ENCODE peak calls at places on chromosomes 13 and 19, in six cellular contexts. One of them, this sample, is unnamed. For H3K4me1, the result is how much of the 10 kb centered on the place peaks cover.

GRCh38 chr13:112733112-112733511 is 43.3 kb downstream of the ATP11A start:
- DNase-seq in NT2/D1: peak
- DNase-seq in neural progenitor cell: peak
- DNase-seq in right lobe of liver: peak
- DNase-seq in psoas muscle: no peak
- DNase-seq in mammary epithelial cell: no peak
- DNase-seq in this sample: no peak

GRCh38 chr13:32323912-32324311 is 8.6 kb downstream of the BRCA2 start:
- DNase-seq in NT2/D1: no peak
- DNase-seq in neural progenitor cell: no peak
- DNase-seq in right lobe of liver: no peak
- DNase-seq in psoas muscle: no peak
- DNase-seq in mammary epithelial cell: peak
- DNase-seq in this sample: peak

GRCh38 chr19:3514930-3515329 is 8.8 kb downstream of the FZR1 start:
- DNase-seq in NT2/D1: no peak
- DNase-seq in neural progenitor cell: no peak
- DNase-seq in right lobe of liver: no peak
- DNase-seq in psoas muscle: no peak
- DNase-seq in mammary epithelial cell: no peak
- DNase-seq in this sample: no peak

GRCh38 chr19:33562636-33563035 is 41.0 kb upstream of the PEPD start:
- DNase-seq in NT2/D1: no peak
- DNase-seq in neural progenitor cell: peak
- DNase-seq in right lobe of liver: no peak
- DNase-seq in psoas muscle: no peak
- DNase-seq in mammary epithelial cell: no peak
- DNase-seq in this sample: no peak

GRCh38 chr19:56525214-56525860 is 13.4 kb upstream of the ZFP28 start:
- DNase-seq in NT2/D1: no peak
- DNase-seq in neural progenitor cell: no peak
- DNase-seq in right lobe of liver: no peak
- DNase-seq in psoas muscle: no peak
- DNase-seq in mammary epithelial cell: no peak
- DNase-seq in this sample: no peak

GRCh38 chr13:112067121-112067741 is at the start of gene SOX1:
- DNase-seq in NT2/D1: no peak
- DNase-seq in neural progenitor cell: peak
- DNase-seq in right lobe of liver: no peak
- DNase-seq in psoas muscle: no peak
- DNase-seq in mammary epithelial cell: no peak
- DNase-seq in this sample: no peak

GRCh38 chr19:2547033-2547680 is 71.2 kb downstream of the GADD45B start:
- DNase-seq in NT2/D1: no peak
- DNase-seq in neural progenitor cell: no peak
- DNase-seq in right lobe of liver: no peak
- DNase-seq in psoas muscle: no peak
- DNase-seq in mammary epithelial cell: no peak
- DNase-seq in this sample: no peak

GRCh38 chr13:94678845-94679244 is 33.5 kb downstream of the SOX21 start:
- DNase-seq in NT2/D1: no peak
- DNase-seq in neural progenitor cell: no peak
- DNase-seq in right lobe of liver: no peak
- DNase-seq in psoas muscle: no peak
- DNase-seq in mammary epithelial cell: no peak
- DNase-seq in this sample: no peak

GRCh38 chr13:37490176-37490575 is 108.4 kb downstream of the POSTN start:
- DNase-seq in NT2/D1: no peak
- DNase-seq in neural progenitor cell: no peak
- DNase-seq in right lobe of liver: no peak
- DNase-seq in psoas muscle: no peak
- DNase-seq in mammary epithelial cell: no peak
- DNase-seq in this sample: no peak

GRCh38 chr13:72221276-72221962 is 354.4 kb upstream of the DACH1 start:
- DNase-seq in NT2/D1: peak
- DNase-seq in neural progenitor cell: peak
- DNase-seq in right lobe of liver: peak
- DNase-seq in psoas muscle: peak
- DNase-seq in mammary epithelial cell: peak
- DNase-seq in this sample: peak

GRCh38 chr19:17311455-17312248 is 2.3 kb downstream of the DDA1 start:
- DNase-seq in NT2/D1: no peak
- DNase-seq in neural progenitor cell: no peak
- DNase-seq in right lobe of liver: no peak
- DNase-seq in psoas muscle: no peak
- DNase-seq in mammary epithelial cell: peak
- DNase-seq in this sample: peak

GRCh38 chr13:30792257-30793000 is 57.1 kb downstream of the ALOX5AP start:
- DNase-seq in NT2/D1: peak
- DNase-seq in neural progenitor cell: peak
- DNase-seq in right lobe of liver: peak
- DNase-seq in psoas muscle: peak
- DNase-seq in mammary epithelial cell: peak
- DNase-seq in this sample: peak

GRCh38 chr19:16071072-16071691 is 5.1 kb upstream of the TPM4 start:
- DNase-seq in NT2/D1: no peak
- DNase-seq in neural progenitor cell: no peak
- DNase-seq in right lobe of liver: no peak
- DNase-seq in psoas muscle: no peak
- DNase-seq in mammary epithelial cell: no peak
- DNase-seq in this sample: no peak
- H3K4me1 ChIP-seq in NT2/D1: under half
- H3K4me1 ChIP-seq in neural progenitor cell: under half
- H3K4me1 ChIP-seq in right lobe of liver: under half
- H3K4me1 ChIP-seq in psoas muscle: under half
- H3K4me1 ChIP-seq in mammary epithelial cell: under half
- H3K4me1 ChIP-seq in this sample: under half

GRCh38 chr19:19064098-19064722 is 416 bp downstream of the SLC25A42 start:
- DNase-seq in NT2/D1: no peak
- DNase-seq in neural progenitor cell: no peak
- DNase-seq in right lobe of liver: no peak
- DNase-seq in psoas muscle: no peak
- DNase-seq in mammary epithelial cell: no peak
- DNase-seq in this sample: no peak
- H3K4me1 ChIP-seq in NT2/D1: under half
- H3K4me1 ChIP-seq in neural progenitor cell: under half
- H3K4me1 ChIP-seq in right lobe of liver: under half
- H3K4me1 ChIP-seq in psoas muscle: half or more
- H3K4me1 ChIP-seq in mammary epithelial cell: under half
- H3K4me1 ChIP-seq in this sample: under half

GRCh38 chr19:47155141-47155540 is 24.5 kb downstream of the SAE1 start:
- DNase-seq in NT2/D1: no peak
- DNase-seq in neural progenitor cell: no peak
- DNase-seq in right lobe of liver: no peak
- DNase-seq in psoas muscle: no peak
- DNase-seq in mammary epithelial cell: no peak
- DNase-seq in this sample: peak
- H3K4me1 ChIP-seq in NT2/D1: under half
- H3K4me1 ChIP-seq in neural progenitor cell: under half
- H3K4me1 ChIP-seq in right lobe of liver: under half
- H3K4me1 ChIP-seq in psoas muscle: under half
- H3K4me1 ChIP-seq in mammary epithelial cell: half or more
- H3K4me1 ChIP-seq in this sample: under half

DNA sequence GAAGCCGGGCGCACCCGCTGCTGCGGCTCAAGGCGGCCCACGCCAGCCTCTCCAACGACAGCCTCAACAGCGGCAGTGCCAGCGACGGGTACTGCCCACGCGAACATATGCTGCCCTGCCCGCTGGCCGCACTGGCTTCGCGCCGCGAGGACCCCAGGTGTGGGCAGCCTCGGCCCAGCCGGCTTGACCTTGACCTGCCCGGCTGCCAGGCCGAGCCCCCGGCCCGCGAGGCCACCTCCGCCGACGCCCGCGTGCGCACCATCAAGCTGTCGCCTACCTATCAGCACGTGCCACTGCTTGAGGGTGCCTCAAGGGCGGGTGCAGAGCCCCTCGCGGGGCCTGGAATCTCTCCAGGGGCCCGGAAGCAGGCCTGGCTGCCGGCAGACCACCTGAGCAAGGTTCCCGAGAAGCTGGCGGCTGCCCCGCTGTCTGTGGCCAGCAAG is 13.0 kb downstream of the C19orf25 start:
- DNase-seq in NT2/D1: no peak
- DNase-seq in neural progenitor cell: no peak
- DNase-seq in right lobe of liver: peak
- DNase-seq in psoas muscle: no peak
- DNase-seq in mammary epithelial cell: no peak
- DNase-seq in this sample: no peak
- H3K4me1 ChIP-seq in NT2/D1: under half
- H3K4me1 ChIP-seq in neural progenitor cell: under half
- H3K4me1 ChIP-seq in right lobe of liver: under half
- H3K4me1 ChIP-seq in psoas muscle: under half
- H3K4me1 ChIP-seq in mammary epithelial cell: half or more
- H3K4me1 ChIP-seq in this sample: under half

GRCh38 chr19:5896365-5897076 is 7.1 kb downstream of the NDUFA11 start:
- DNase-seq in NT2/D1: no peak
- DNase-seq in neural progenitor cell: no peak
- DNase-seq in right lobe of liver: no peak
- DNase-seq in psoas muscle: no peak
- DNase-seq in mammary epithelial cell: no peak
- DNase-seq in this sample: no peak
- H3K4me1 ChIP-seq in NT2/D1: under half
- H3K4me1 ChIP-seq in neural progenitor cell: under half
- H3K4me1 ChIP-seq in right lobe of liver: under half
- H3K4me1 ChIP-seq in psoas muscle: under half
- H3K4me1 ChIP-seq in mammary epithelial cell: under half
- H3K4me1 ChIP-seq in this sample: under half

GRCh38 chr19:39157997-39158389 is 32.4 kb downstream of the PAK4 start:
- DNase-seq in NT2/D1: no peak
- DNase-seq in neural progenitor cell: no peak
- DNase-seq in right lobe of liver: no peak
- DNase-seq in psoas muscle: no peak
- DNase-seq in mammary epithelial cell: no peak
- DNase-seq in this sample: no peak
- H3K4me1 ChIP-seq in NT2/D1: under half
- H3K4me1 ChIP-seq in neural progenitor cell: under half
- H3K4me1 ChIP-seq in right lobe of liver: under half
- H3K4me1 ChIP-seq in psoas muscle: under half
- H3K4me1 ChIP-seq in mammary epithelial cell: half or more
- H3K4me1 ChIP-seq in this sample: under half

GRCh38 chr19:40277356-40277755 is 7.8 kb downstream of the AKT2 start:
- DNase-seq in NT2/D1: no peak
- DNase-seq in neural progenitor cell: no peak
- DNase-seq in right lobe of liver: no peak
- DNase-seq in psoas muscle: no peak
- DNase-seq in mammary epithelial cell: no peak
- DNase-seq in this sample: no peak
- H3K4me1 ChIP-seq in NT2/D1: under half
- H3K4me1 ChIP-seq in neural progenitor cell: under half
- H3K4me1 ChIP-seq in right lobe of liver: under half
- H3K4me1 ChIP-seq in psoas muscle: half or more
- H3K4me1 ChIP-seq in mammary epithelial cell: under half
- H3K4me1 ChIP-seq in this sample: half or more

GRCh38 chr13:110403315-110403714 is 96.2 kb downstream of the COL4A2 start:
- DNase-seq in NT2/D1: no peak
- DNase-seq in neural progenitor cell: no peak
- DNase-seq in right lobe of liver: no peak
- DNase-seq in psoas muscle: no peak
- DNase-seq in mammary epithelial cell: no peak
- DNase-seq in this sample: peak
- H3K4me1 ChIP-seq in NT2/D1: under half
- H3K4me1 ChIP-seq in neural progenitor cell: under half
- H3K4me1 ChIP-seq in right lobe of liver: under half
- H3K4me1 ChIP-seq in psoas muscle: under half
- H3K4me1 ChIP-seq in mammary epithelial cell: under half
- H3K4me1 ChIP-seq in this sample: half or more

DNA sequence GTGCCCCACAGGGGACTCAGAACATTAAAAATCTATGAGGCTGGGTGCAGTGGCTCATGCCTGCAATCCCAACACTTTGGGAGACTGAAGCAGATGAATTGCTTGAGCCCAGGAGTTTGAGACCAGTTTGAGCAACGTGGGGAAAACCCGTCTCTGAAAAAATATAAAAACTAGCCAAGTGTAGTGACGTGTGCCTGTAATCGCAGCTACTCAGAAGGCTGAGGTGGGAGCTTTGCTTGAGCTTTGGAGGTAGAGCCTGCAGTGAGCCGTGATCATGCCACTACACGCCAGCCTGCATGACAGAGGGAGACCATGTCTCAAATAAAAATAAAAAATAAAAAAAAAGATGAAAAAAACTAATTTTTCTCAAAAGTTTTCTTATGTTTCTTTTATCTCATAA is 1070.6 kb downstream of the PCDH9 start:
- DNase-seq in NT2/D1: no peak
- DNase-seq in neural progenitor cell: no peak
- DNase-seq in right lobe of liver: no peak
- DNase-seq in psoas muscle: no peak
- DNase-seq in mammary epithelial cell: no peak
- DNase-seq in this sample: no peak
- H3K4me1 ChIP-seq in NT2/D1: under half
- H3K4me1 ChIP-seq in neural progenitor cell: under half
- H3K4me1 ChIP-seq in right lobe of liver: under half
- H3K4me1 ChIP-seq in psoas muscle: under half
- H3K4me1 ChIP-seq in mammary epithelial cell: under half
- H3K4me1 ChIP-seq in this sample: under half

GRCh38 chr19:55483681-55484361 is 1.2 kb upstream of the NAT14 start:
- DNase-seq in NT2/D1: no peak
- DNase-seq in neural progenitor cell: no peak
- DNase-seq in right lobe of liver: no peak
- DNase-seq in psoas muscle: no peak
- DNase-seq in mammary epithelial cell: no peak
- DNase-seq in this sample: no peak

GRCh38 chr19:55482967-55483671 is 1.9 kb upstream of the NAT14 start:
- DNase-seq in NT2/D1: no peak
- DNase-seq in neural progenitor cell: no peak
- DNase-seq in right lobe of liver: no peak
- DNase-seq in psoas muscle: no peak
- DNase-seq in mammary epithelial cell: no peak
- DNase-seq in this sample: no peak

GRCh38 chr19:55486043-55486970 is 1.3 kb downstream of the NAT14 start:
- DNase-seq in NT2/D1: no peak
- DNase-seq in neural progenitor cell: no peak
- DNase-seq in right lobe of liver: no peak
- DNase-seq in psoas muscle: no peak
- DNase-seq in mammary epithelial cell: no peak
- DNase-seq in this sample: no peak

GRCh38 chr19:55485439-55486011 is 537 bp downstream of the NAT14 start:
- DNase-seq in NT2/D1: no peak
- DNase-seq in neural progenitor cell: no peak
- DNase-seq in right lobe of liver: no peak
- DNase-seq in psoas muscle: no peak
- DNase-seq in mammary epithelial cell: no peak
- DNase-seq in this sample: no peak

GRCh38 chr19:55484571-55485438 is at the start of gene NAT14:
- DNase-seq in NT2/D1: peak
- DNase-seq in neural progenitor cell: peak
- DNase-seq in right lobe of liver: no peak
- DNase-seq in psoas muscle: peak
- DNase-seq in mammary epithelial cell: peak
- DNase-seq in this sample: peak
- H3K4me1 ChIP-seq in NT2/D1: under half
- H3K4me1 ChIP-seq in neural progenitor cell: under half
- H3K4me1 ChIP-seq in right lobe of liver: under half
- H3K4me1 ChIP-seq in psoas muscle: under half
- H3K4me1 ChIP-seq in mammary epithelial cell: under half
- H3K4me1 ChIP-seq in this sample: under half